ENCODE peak calls at places on chromosomes 13 and 19, in six cellular contexts. N is psoas muscle, T is stomach, M is Panc1, P is PC-3, X is heart left ventricle. F is an unnamed sample. For H3K36me3, the result is how much of the 10 kb centered on the place peaks cover.

GRCh38 chr19:9865732-9866627 is 30.9 kb downstream of the PIN1 start:
- DNase-seq in N (no peak), T (no peak), M (no peak), P (no peak), X (no peak), F (no peak)

GRCh38 chr13:114231886-114232285 is 2.8 kb upstream of the CDC16 start:
- DNase-seq in N (no peak), T (no peak), M (no peak), P (no peak), X (no peak), F (no peak)

GRCh38 chr19:10238172-10238783 is 7.1 kb upstream of the S1PR2 start:
- DNase-seq in N (peak), T (peak), M (no peak), P (peak), X (peak), F (no peak)

GRCh38 chr13:79534596-79534995 is 53.6 kb downstream of the NDFIP2 start:
- DNase-seq in N (no peak), T (no peak), M (no peak), P (no peak), X (no peak), F (no peak)

GRCh38 chr13:48944221-48944620 is 31.5 kb upstream of the FNDC3A start:
- DNase-seq in N (no peak), T (no peak), M (no peak), P (no peak), X (no peak), F (no peak)

GRCh38 chr13:98220188-98220765 is 43.2 kb upstream of the RNF113B start:
- DNase-seq in N (no peak), T (no peak), M (no peak), P (no peak), X (no peak), F (no peak)

GRCh38 chr19:4717191-4717965 is 6.3 kb downstream of the DPP9 start:
- DNase-seq in N (no peak), T (no peak), M (no peak), P (peak), X (no peak), F (no peak)

GRCh38 chr13:31096624-31097302 is 64.9 kb downstream of the HSPH1 start:
- DNase-seq in N (no peak), T (peak), M (no peak), P (peak), X (no peak), F (no peak)

GRCh38 chr13:76884571-76885202 is 1.5 kb downstream of the KCTD12 start:
- DNase-seq in N (no peak), T (no peak), M (no peak), P (peak), X (no peak), F (no peak)

GRCh38 chr19:55549500-55550320 is 4.4 kb upstream of the SBK3 start:
- DNase-seq in N (peak), T (peak), M (peak), P (peak), X (peak), F (no peak)

GRCh38 chr13:104256701-104257100 is 1190.5 kb upstream of the SLC10A2 start:
- DNase-seq in N (no peak), T (no peak), M (no peak), P (no peak), X (no peak), F (no peak)

GRCh38 chr19:45854167-45854778 is 8.7 kb downstream of the SYMPK start:
- DNase-seq in N (peak), T (no peak), M (no peak), P (no peak), X (no peak), F (no peak)

GRCh38 chr19:4374451-4375163 is 25.7 kb downstream of the SH3GL1 start:
- DNase-seq in N (peak), T (peak), M (peak), P (peak), X (peak), F (peak)

GRCh38 chr13:47672245-47672975 is 328.7 kb downstream of the SUCLA2 start:
- DNase-seq in N (no peak), T (no peak), M (no peak), P (no peak), X (no peak), F (no peak)

GRCh38 chr19:4061178-4061682 is 5.5 kb downstream of the ZBTB7A start:
- DNase-seq in N (peak), T (peak), M (no peak), P (peak), X (peak), F (peak)

GRCh38 chr13:51846756-51847155 is 1.8 kb upstream of the TMEM272 start:
- DNase-seq in N (no peak), T (no peak), M (no peak), P (peak), X (no peak), F (no peak)

GRCh38 chr19:14089662-14090508 is 666 bp downstream of the SAMD1 start:
- DNase-seq in N (peak), T (peak), M (no peak), P (peak), X (peak), F (peak)

GRCh38 chr13:86681223-86681622 is 882.0 kb upstream of the SLITRK6 start:
- DNase-seq in N (no peak), T (no peak), M (no peak), P (no peak), X (no peak), F (no peak)

GRCh38 chr19:35299523-35300339 is 7.8 kb downstream of the MAG start:
- DNase-seq in N (no peak), T (no peak), M (no peak), P (no peak), X (no peak), F (no peak)

GRCh38 chr13:21567714-21568113 is 36.3 kb downstream of the MICU2 start:
- DNase-seq in N (no peak), T (no peak), M (no peak), P (no peak), X (no peak), F (no peak)

GRCh38 chr19:55368701-55369563 is 1.3 kb downstream of the IL11 start:
- DNase-seq in N (no peak), T (no peak), M (no peak), P (peak), X (peak), F (peak)

GRCh38 chr13:105219636-105220035 is 1315.8 kb downstream of the EFNB2 start:
- DNase-seq in N (no peak), T (no peak), M (no peak), P (no peak), X (no peak), F (no peak)

GRCh38 chr19:3293560-3293959 is 69.1 kb downstream of the CELF5 start:
- DNase-seq in N (no peak), T (no peak), M (no peak), P (no peak), X (no peak), F (no peak)

GRCh38 chr13:42728507-42729180 is 52.7 kb upstream of the FAM216B start:
- DNase-seq in N (no peak), T (no peak), M (no peak), P (no peak), X (no peak), F (no peak)

GRCh38 chr13:39578821-39579291 is 24.1 kb downstream of the LHFPL6 start:
- DNase-seq in N (no peak), T (no peak), M (no peak), P (no peak), X (no peak), F (no peak)

GRCh38 chr13:113179374-113180230 is 21.2 kb downstream of the PROZ start:
- DNase-seq in N (no peak), T (no peak), M (no peak), P (no peak), X (no peak), F (no peak)

GRCh38 chr13:113176292-113176691 is 17.8 kb downstream of the PROZ start:
- DNase-seq in N (no peak), T (no peak), M (no peak), P (no peak), X (no peak), F (no peak)

GRCh38 chr13:113176822-113177221 is 18.4 kb downstream of the PROZ start:
- DNase-seq in N (no peak), T (no peak), M (no peak), P (no peak), X (no peak), F (no peak)

GRCh38 chr13:113178070-113178895 is 19.8 kb downstream of the PROZ start:
- DNase-seq in N (no peak), T (no peak), M (no peak), P (peak), X (no peak), F (no peak)

DNA sequence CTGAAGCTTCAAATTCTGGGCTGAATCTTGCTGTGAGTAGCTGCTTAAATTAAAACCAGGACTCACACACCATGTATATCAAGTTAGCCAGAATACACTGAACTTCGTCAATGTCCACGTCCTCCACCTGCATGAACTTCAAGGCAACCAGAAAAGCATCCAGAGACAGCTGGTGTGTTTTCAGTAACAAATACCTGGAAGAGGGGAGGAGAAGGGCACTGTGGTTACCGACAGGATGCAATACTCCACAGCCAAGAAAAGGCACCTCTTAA is 20.4 kb downstream of the PROZ start:
- DNase-seq in N (no peak), T (no peak), M (no peak), P (no peak), X (no peak), F (no peak)
- H3K36me3 ChIP-seq in N (half or more), T (half or more), M (under half), P (under half), X (under half), F (under half)

GRCh38 chr19:42068756-42069571 is 1.0 kb downstream of the GRIK5 start:
- DNase-seq in N (no peak), T (no peak), M (no peak), P (no peak), X (peak), F (no peak)

GRCh38 chr19:42069619-42070293 is at the start of gene GRIK5:
- DNase-seq in N (no peak), T (no peak), M (no peak), P (no peak), X (peak), F (no peak)

GRCh38 chr19:42066075-42066754 is 3.8 kb downstream of the GRIK5 start:
- DNase-seq in N (no peak), T (no peak), M (no peak), P (peak), X (no peak), F (no peak)

GRCh38 chr19:42067315-42067888 is 2.6 kb downstream of the GRIK5 start:
- DNase-seq in N (no peak), T (no peak), M (no peak), P (no peak), X (peak), F (no peak)

GRCh38 chr19:42068361-42068755 is 1.6 kb downstream of the GRIK5 start:
- DNase-seq in N (no peak), T (no peak), M (no peak), P (no peak), X (no peak), F (no peak)
- H3K4me3 ChIP-seq in N (peak), T (peak), M (no peak), P (no peak), X (no peak), F (no peak)

GRCh38 chr13:102399791-102400618 is 1.8 kb downstream of the FGF14 start:
- DNase-seq in N (peak), T (no peak), M (no peak), P (no peak), X (peak), F (peak)
- TF ChIP-seq CTCF in N (peak), T (no peak), M (peak), P (no peak), X (no peak), F (no peak)

DNA sequence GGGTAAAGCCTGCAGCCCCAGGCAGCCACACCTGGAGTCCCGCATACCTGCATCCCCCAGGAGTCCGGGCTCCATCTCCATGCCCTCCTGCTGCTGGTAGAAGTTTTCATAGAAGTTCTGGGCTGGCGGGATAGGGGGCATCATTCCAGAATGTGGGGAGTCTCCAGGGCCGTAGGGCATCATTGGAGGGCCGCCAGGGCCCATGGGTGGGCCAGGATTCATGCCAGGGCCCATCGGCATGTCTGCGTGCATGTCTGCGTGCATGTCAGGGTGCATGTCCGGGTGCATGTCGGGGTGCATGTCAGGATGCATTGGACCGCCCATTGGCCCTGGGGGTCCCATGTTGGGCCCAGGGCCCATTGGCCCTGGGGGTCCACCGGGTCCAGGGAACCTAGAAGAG is 23.3 kb upstream of the TMEM160 start:
- DNase-seq in N (no peak), T (no peak), M (no peak), P (no peak), X (peak), F (no peak)
- H3K36me3 ChIP-seq in N (half or more), T (half or more), M (under half), P (under half), X (under half), F (under half)

F was measured in pancreas.